ENCODE peak calls at places on chromosomes 2 and 18, in ten cellular contexts. One of them, this sample, is unnamed.
A peak's percentile ranks its signal among the peaks of the same experiment; 100 is the strongest.

GRCh38 chr2:10487144-10488104 is 39.3 kb upstream of the ODC1 start:
- DNase-seq in BJ: no peak
- DNase-seq in mucosa of descending colon: peak; percentile 24
- DNase-seq in fibroblast of lung: no peak
- DNase-seq in IMR-90: no peak
- DNase-seq in bronchial epithelial cell: peak; percentile 88
- DNase-seq in PC-9: peak; percentile 65
- DNase-seq in choroid plexus epithelial cell: no peak
- DNase-seq in ovary: no peak
- DNase-seq in body of pancreas: no peak
- DNase-seq in this sample: peak; percentile 87

GRCh38 chr18:22705328-22705727 is 227.8 kb upstream of the RBBP8 start:
- DNase-seq in fibroblast of lung: peak; percentile 89
- DNase-seq in choroid plexus epithelial cell: peak; percentile 94
- DNase-seq in bronchial epithelial cell: peak; percentile 91
- DNase-seq in mucosa of descending colon: no peak
- DNase-seq in ovary: no peak
- DNase-seq in BJ: no peak
- DNase-seq in body of pancreas: no peak
- DNase-seq in PC-9: no peak
- DNase-seq in IMR-90: peak; percentile 91
- DNase-seq in this sample: peak; percentile 90

GRCh38 chr2:10448646-10449480 is 736 bp upstream of the ODC1 start:
- DNase-seq in PC-9: no peak
- DNase-seq in BJ: peak; percentile 28
- DNase-seq in bronchial epithelial cell: peak; percentile 72
- DNase-seq in ovary: no peak
- DNase-seq in IMR-90: peak; percentile 87
- DNase-seq in choroid plexus epithelial cell: no peak
- DNase-seq in fibroblast of lung: peak; percentile 85
- DNase-seq in body of pancreas: peak; percentile 94
- DNase-seq in mucosa of descending colon: no peak
- DNase-seq in this sample: peak; percentile 86

GRCh38 chr2:164849506-164849905 is 7.9 kb upstream of the COBLL1 start:
- DNase-seq in bronchial epithelial cell: no peak
- DNase-seq in choroid plexus epithelial cell: no peak
- DNase-seq in PC-9: no peak
- DNase-seq in mucosa of descending colon: no peak
- DNase-seq in fibroblast of lung: no peak
- DNase-seq in body of pancreas: no peak
- DNase-seq in IMR-90: no peak
- DNase-seq in ovary: no peak
- DNase-seq in BJ: no peak
- DNase-seq in this sample: no peak

GRCh38 chr2:241656190-241656741 is 18.8 kb downstream of the ATG4B start:
- DNase-seq in fibroblast of lung: no peak
- DNase-seq in mucosa of descending colon: no peak
- DNase-seq in body of pancreas: no peak
- DNase-seq in PC-9: no peak
- DNase-seq in choroid plexus epithelial cell: no peak
- DNase-seq in bronchial epithelial cell: no peak
- DNase-seq in IMR-90: no peak
- DNase-seq in ovary: no peak
- DNase-seq in BJ: no peak
- DNase-seq in this sample: no peak

GRCh38 chr18:50819027-50819726 is 639 bp downstream of the MRO start:
- DNase-seq in IMR-90: no peak
- DNase-seq in mucosa of descending colon: peak; percentile 70
- DNase-seq in ovary: peak; percentile 27
- DNase-seq in bronchial epithelial cell: peak; percentile 24
- DNase-seq in body of pancreas: peak; percentile 86
- DNase-seq in PC-9: peak; percentile 13
- DNase-seq in BJ: no peak
- DNase-seq in choroid plexus epithelial cell: no peak
- DNase-seq in fibroblast of lung: peak; percentile 39
- DNase-seq in this sample: peak; percentile 41

GRCh38 chr18:75407468-75408437 is 19.8 kb downstream of the SMIM21 start:
- DNase-seq in choroid plexus epithelial cell: peak; percentile 42
- DNase-seq in fibroblast of lung: peak; percentile 46
- DNase-seq in PC-9: no peak
- DNase-seq in IMR-90: peak; percentile 38
- DNase-seq in mucosa of descending colon: no peak
- DNase-seq in ovary: no peak
- DNase-seq in body of pancreas: no peak
- DNase-seq in BJ: no peak
- DNase-seq in bronchial epithelial cell: peak; percentile 79
- DNase-seq in this sample: peak; percentile 60

GRCh38 chr18:24930478-24930877 is 421.5 kb downstream of the ZNF521 start:
- DNase-seq in ovary: no peak
- DNase-seq in mucosa of descending colon: no peak
- DNase-seq in PC-9: no peak
- DNase-seq in fibroblast of lung: no peak
- DNase-seq in BJ: no peak
- DNase-seq in IMR-90: no peak
- DNase-seq in body of pancreas: no peak
- DNase-seq in bronchial epithelial cell: no peak
- DNase-seq in choroid plexus epithelial cell: no peak
- DNase-seq in this sample: no peak

GRCh38 chr2:65435625-65436168 is 3.3 kb upstream of the SPRED2 start:
- DNase-seq in choroid plexus epithelial cell: peak; percentile 92
- DNase-seq in PC-9: peak; percentile 88
- DNase-seq in body of pancreas: peak; percentile 91
- DNase-seq in BJ: peak; percentile 44
- DNase-seq in ovary: peak; percentile 89
- DNase-seq in IMR-90: peak; percentile 85
- DNase-seq in bronchial epithelial cell: no peak
- DNase-seq in mucosa of descending colon: peak; percentile 90
- DNase-seq in fibroblast of lung: peak; percentile 91
- DNase-seq in this sample: peak; percentile 80

GRCh38 chr2:208250401-208250800 is 4.5 kb downstream of the IDH1 start:
- DNase-seq in choroid plexus epithelial cell: peak; percentile 28
- DNase-seq in IMR-90: peak; percentile 17
- DNase-seq in bronchial epithelial cell: peak; percentile 65
- DNase-seq in body of pancreas: no peak
- DNase-seq in mucosa of descending colon: no peak
- DNase-seq in ovary: no peak
- DNase-seq in BJ: no peak
- DNase-seq in PC-9: no peak
- DNase-seq in fibroblast of lung: peak; percentile 27
- DNase-seq in this sample: peak; percentile 74

GRCh38 chr18:79714531-79715240 is 35.1 kb downstream of the CTDP1 start:
- DNase-seq in IMR-90: no peak
- DNase-seq in BJ: no peak
- DNase-seq in ovary: no peak
- DNase-seq in fibroblast of lung: no peak
- DNase-seq in choroid plexus epithelial cell: no peak
- DNase-seq in bronchial epithelial cell: no peak
- DNase-seq in PC-9: no peak
- DNase-seq in body of pancreas: no peak
- DNase-seq in mucosa of descending colon: no peak
- DNase-seq in this sample: no peak

GRCh38 chr18:48917579-48918101 is 33.1 kb downstream of the SMAD7 start:
- DNase-seq in choroid plexus epithelial cell: no peak
- DNase-seq in PC-9: no peak
- DNase-seq in body of pancreas: no peak
- DNase-seq in BJ: no peak
- DNase-seq in ovary: no peak
- DNase-seq in fibroblast of lung: no peak
- DNase-seq in IMR-90: no peak
- DNase-seq in bronchial epithelial cell: no peak
- DNase-seq in mucosa of descending colon: peak; percentile 26
- DNase-seq in this sample: no peak

GRCh38 chr2:73243884-73244570 is 9.9 kb downstream of the CCT7 start:
- DNase-seq in PC-9: peak; percentile 86
- DNase-seq in IMR-90: peak; percentile 63
- DNase-seq in BJ: peak; percentile 29
- DNase-seq in choroid plexus epithelial cell: peak; percentile 51
- DNase-seq in bronchial epithelial cell: peak; percentile 92
- DNase-seq in body of pancreas: no peak
- DNase-seq in ovary: no peak
- DNase-seq in fibroblast of lung: peak; percentile 76
- DNase-seq in mucosa of descending colon: no peak
- DNase-seq in this sample: peak; percentile 90

GRCh38 chr2:141554810-141555209 is 576.0 kb downstream of the LRP1B start:
- DNase-seq in fibroblast of lung: peak; percentile 41
- DNase-seq in mucosa of descending colon: no peak
- DNase-seq in choroid plexus epithelial cell: peak; percentile 75
- DNase-seq in PC-9: no peak
- DNase-seq in BJ: no peak
- DNase-seq in bronchial epithelial cell: peak; percentile 53
- DNase-seq in IMR-90: peak; percentile 55
- DNase-seq in body of pancreas: no peak
- DNase-seq in ovary: no peak
- DNase-seq in this sample: peak; percentile 55

GRCh38 chr2:119765404-119766002 is 5.8 kb downstream of the PTPN4 start:
- DNase-seq in mucosa of descending colon: no peak
- DNase-seq in choroid plexus epithelial cell: no peak
- DNase-seq in bronchial epithelial cell: no peak
- DNase-seq in fibroblast of lung: no peak
- DNase-seq in BJ: no peak
- DNase-seq in PC-9: no peak
- DNase-seq in ovary: no peak
- DNase-seq in IMR-90: no peak
- DNase-seq in body of pancreas: no peak
- DNase-seq in this sample: no peak
- H3K4me3 ChIP-seq in mucosa of descending colon: no peak overlapping the region
- H3K4me3 ChIP-seq in choroid plexus epithelial cell: no peak overlapping the region
- H3K4me3 ChIP-seq in bronchial epithelial cell: no peak overlapping the region
- H3K4me3 ChIP-seq in fibroblast of lung: no peak overlapping the region
- H3K4me3 ChIP-seq in BJ: no peak overlapping the region
- H3K4me3 ChIP-seq in PC-9: no peak overlapping the region
- H3K4me3 ChIP-seq in ovary: no peak overlapping the region
- H3K4me3 ChIP-seq in IMR-90: no peak overlapping the region
- H3K4me3 ChIP-seq in body of pancreas: no peak overlapping the region
- H3K4me3 ChIP-seq in this sample: no peak overlapping the region

GRCh38 chr2:196468394-196468793 is 171.1 kb upstream of the CCDC150 start:
- DNase-seq in ovary: no peak
- DNase-seq in IMR-90: no peak
- DNase-seq in PC-9: no peak
- DNase-seq in choroid plexus epithelial cell: no peak
- DNase-seq in mucosa of descending colon: no peak
- DNase-seq in bronchial epithelial cell: no peak
- DNase-seq in BJ: no peak
- DNase-seq in fibroblast of lung: no peak
- DNase-seq in body of pancreas: no peak
- DNase-seq in this sample: no peak
- TF ChIP-seq CTCF in ovary: no peak
- TF ChIP-seq CTCF in IMR-90: peak; percentile 3
- TF ChIP-seq CTCF in PC-9: no peak
- TF ChIP-seq CTCF in choroid plexus epithelial cell: peak; percentile 23
- TF ChIP-seq CTCF in mucosa of descending colon: no peak
- TF ChIP-seq CTCF in bronchial epithelial cell: no peak
- TF ChIP-seq CTCF in BJ: no peak
- TF ChIP-seq CTCF in fibroblast of lung: peak; percentile 7
- TF ChIP-seq CTCF in body of pancreas: no peak
- TF ChIP-seq CTCF in this sample: no peak

DNA sequence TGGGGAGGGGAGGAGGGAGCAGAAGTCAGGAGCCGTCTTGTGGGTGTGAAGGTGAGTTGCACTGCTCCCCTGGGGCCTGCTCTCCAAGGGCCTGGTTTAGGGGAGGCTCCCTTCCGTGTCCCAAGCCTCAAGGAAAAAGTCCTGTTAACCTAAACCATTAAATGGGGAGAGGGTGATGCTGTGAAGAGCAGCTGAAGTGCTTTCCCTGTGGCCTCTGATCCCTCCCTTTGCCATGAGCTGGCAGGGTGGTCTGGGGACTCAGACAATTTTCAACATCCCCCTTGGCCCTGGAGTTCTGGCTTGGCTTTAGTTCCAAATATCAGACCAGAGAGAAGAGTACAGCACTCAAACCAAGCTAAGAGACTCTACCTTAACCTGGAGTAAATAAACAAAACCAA is 692 bp upstream of the POMC start:
- DNase-seq in BJ: no peak
- DNase-seq in fibroblast of lung: no peak
- DNase-seq in body of pancreas: no peak
- DNase-seq in PC-9: no peak
- DNase-seq in IMR-90: no peak
- DNase-seq in ovary: no peak
- DNase-seq in choroid plexus epithelial cell: no peak
- DNase-seq in bronchial epithelial cell: no peak
- DNase-seq in mucosa of descending colon: no peak
- DNase-seq in this sample: no peak
- H3K4me3 ChIP-seq in BJ: no peak overlapping the region
- H3K4me3 ChIP-seq in fibroblast of lung: no peak overlapping the region
- H3K4me3 ChIP-seq in body of pancreas: no peak overlapping the region
- H3K4me3 ChIP-seq in PC-9: no peak overlapping the region
- H3K4me3 ChIP-seq in IMR-90: no peak overlapping the region
- H3K4me3 ChIP-seq in ovary: no peak overlapping the region
- H3K4me3 ChIP-seq in choroid plexus epithelial cell: no peak overlapping the region
- H3K4me3 ChIP-seq in bronchial epithelial cell: no peak overlapping the region
- H3K4me3 ChIP-seq in mucosa of descending colon: no peak overlapping the region
- H3K4me3 ChIP-seq in this sample: no peak overlapping the region

GRCh38 chr2:121480826-121481225 is 49.9 kb upstream of the RNU4ATAC start:
- DNase-seq in fibroblast of lung: peak; percentile 98
- DNase-seq in mucosa of descending colon: no peak
- DNase-seq in ovary: peak; percentile 43
- DNase-seq in choroid plexus epithelial cell: peak; percentile 96
- DNase-seq in bronchial epithelial cell: peak; percentile 73
- DNase-seq in body of pancreas: no peak
- DNase-seq in PC-9: no peak
- DNase-seq in IMR-90: peak; percentile 92
- DNase-seq in BJ: no peak
- DNase-seq in this sample: peak; percentile 72

GRCh38 chr2:121486191-121486590 is 44.5 kb upstream of the RNU4ATAC start:
- DNase-seq in IMR-90: no peak
- DNase-seq in body of pancreas: no peak
- DNase-seq in mucosa of descending colon: no peak
- DNase-seq in PC-9: no peak
- DNase-seq in fibroblast of lung: no peak
- DNase-seq in BJ: no peak
- DNase-seq in choroid plexus epithelial cell: no peak
- DNase-seq in bronchial epithelial cell: peak; percentile 70
- DNase-seq in ovary: no peak
- DNase-seq in this sample: peak; percentile 45

GRCh38 chr2:121479882-121480522 is 50.7 kb upstream of the RNU4ATAC start:
- DNase-seq in choroid plexus epithelial cell: peak; percentile 48
- DNase-seq in bronchial epithelial cell: peak; percentile 40
- DNase-seq in ovary: no peak
- DNase-seq in IMR-90: no peak
- DNase-seq in mucosa of descending colon: peak; percentile 70
- DNase-seq in PC-9: no peak
- DNase-seq in body of pancreas: peak; percentile 87
- DNase-seq in fibroblast of lung: peak; percentile 78
- DNase-seq in BJ: no peak
- DNase-seq in this sample: no peak

GRCh38 chr2:121485039-121485438 is 45.6 kb upstream of the RNU4ATAC start:
- DNase-seq in fibroblast of lung: peak; percentile 97
- DNase-seq in bronchial epithelial cell: peak; percentile 96
- DNase-seq in BJ: no peak
- DNase-seq in body of pancreas: no peak
- DNase-seq in PC-9: no peak
- DNase-seq in ovary: no peak
- DNase-seq in mucosa of descending colon: no peak
- DNase-seq in choroid plexus epithelial cell: peak; percentile 69
- DNase-seq in IMR-90: peak; percentile 84
- DNase-seq in this sample: peak; percentile 94

DNA sequence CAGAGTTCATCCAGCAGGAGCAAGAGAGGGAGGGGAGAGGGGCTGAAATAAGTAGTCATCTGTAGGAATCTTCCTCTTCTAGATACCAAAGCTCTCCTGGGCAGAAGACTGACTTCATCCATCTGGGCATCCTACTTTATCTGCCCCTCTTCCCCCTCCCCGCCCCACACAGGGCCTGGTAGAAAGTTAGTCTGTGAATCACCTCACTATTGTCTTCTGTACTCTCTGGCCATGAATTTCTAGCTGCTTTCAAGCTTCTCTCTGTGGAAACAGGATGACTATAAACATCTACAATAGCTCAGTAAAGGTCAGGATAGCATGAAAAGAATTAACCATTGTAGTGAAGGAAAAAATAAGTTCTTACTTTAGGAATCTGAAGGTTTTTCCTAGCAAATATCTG is 47.7 kb upstream of the RNU4ATAC start:
- DNase-seq in PC-9: no peak
- DNase-seq in ovary: no peak
- DNase-seq in fibroblast of lung: peak; percentile 85
- DNase-seq in bronchial epithelial cell: no peak
- DNase-seq in IMR-90: peak; percentile 39
- DNase-seq in body of pancreas: no peak
- DNase-seq in BJ: no peak
- DNase-seq in choroid plexus epithelial cell: no peak
- DNase-seq in mucosa of descending colon: no peak
- DNase-seq in this sample: no peak
- TF ChIP-seq CTCF in PC-9: no peak
- TF ChIP-seq CTCF in ovary: no peak
- TF ChIP-seq CTCF in fibroblast of lung: no peak
- TF ChIP-seq CTCF in bronchial epithelial cell: no peak
- TF ChIP-seq CTCF in IMR-90: no peak
- TF ChIP-seq CTCF in body of pancreas: no peak
- TF ChIP-seq CTCF in BJ: no peak
- TF ChIP-seq CTCF in choroid plexus epithelial cell: no peak
- TF ChIP-seq CTCF in mucosa of descending colon: no peak
- TF ChIP-seq CTCF in this sample: no peak